ENCODE peak calls at places on chromosomes 4 and X, in nine cellular contexts. P is fibroblast of lung, M is RWPE2, S is tibial nerve, V is cardiac muscle cell, J is neuronal stem cell, E is upper lobe of right lung, A is HepG2, U is neural progenitor cell. D is an unnamed sample.

GRCh38 chr4:610411-611261 is 14.7 kb upstream of the PDE6B start:
- DNase-seq in S (no peak), P (peak; percentile 48), M (peak; percentile 76), E (no peak), U (no peak), V (peak; percentile 11), J (no peak), A (no peak), D (peak; percentile 53)

GRCh38 chr4:10212901-10213300 is 96.3 kb upstream of the WDR1 start:
- DNase-seq in S (no peak), E (no peak), A (no peak), J (no peak), P (no peak), V (no peak), M (no peak), U (no peak), D (no peak)

GRCh38 chrX:150205011-150205410 is 158.1 kb upstream of the MAMLD1 start:
- DNase-seq in M (no peak), P (no peak), V (peak; percentile 52), J (no peak), E (no peak), S (no peak), U (no peak), A (no peak), D (peak; percentile 58)

GRCh38 chr4:75527482-75527881 is 13.2 kb downstream of the THAP6 start:
- DNase-seq in M (no peak), E (no peak), V (no peak), A (no peak), U (no peak), P (no peak), S (no peak), J (no peak), D (no peak)

GRCh38 chr4:121764303-121764701 is 662 bp downstream of the SMIM43 start:
- DNase-seq in E (no peak), M (no peak), A (no peak), P (no peak), J (no peak), S (no peak), V (no peak), U (no peak), D (no peak)

GRCh38 chrX:13614154-13614553 is 38.8 kb upstream of the TCEANC start:
- DNase-seq in S (no peak), P (no peak), A (no peak), V (no peak), M (no peak), J (no peak), E (no peak), U (no peak), D (no peak)

GRCh38 chrX:73563740-73564073 is 710 bp downstream of the CHIC1 start:
- DNase-seq in M (no peak), S (no peak), A (no peak), P (peak; percentile 19), E (no peak), V (no peak), U (no peak), J (no peak), D (no peak)

GRCh38 chr4:14091966-14092365 is 464.4 kb upstream of the BOD1L1 start:
- DNase-seq in E (no peak), P (peak; percentile 9), J (no peak), A (no peak), V (no peak), U (no peak), M (no peak), S (no peak), D (no peak)

GRCh38 chr4:4200624-4201023 is 26.1 kb downstream of the OTOP1 start:
- DNase-seq in V (peak; percentile 3), J (no peak), A (no peak), M (no peak), U (no peak), P (no peak), S (no peak), E (no peak), D (no peak)

GRCh38 chr4:115844180-115844579 is 730.8 kb upstream of the NDST4 start:
- DNase-seq in A (peak; percentile 31), P (no peak), U (no peak), J (no peak), E (no peak), V (no peak), S (no peak), M (no peak), D (no peak)

GRCh38 chrX:132071260-132071659 is 48.2 kb downstream of the STK26 start:
- DNase-seq in M (no peak), S (no peak), J (no peak), A (peak; percentile 1), E (no peak), V (peak; percentile 26), U (no peak), P (peak; percentile 5), D (no peak)

GRCh38 chr4:53863163-53863562 is 201.2 kb downstream of the CHIC2 start:
- DNase-seq in U (no peak), P (peak; percentile 69), E (no peak), S (peak; percentile 16), A (no peak), J (no peak), V (peak; percentile 67), M (no peak), D (no peak)

DNA sequence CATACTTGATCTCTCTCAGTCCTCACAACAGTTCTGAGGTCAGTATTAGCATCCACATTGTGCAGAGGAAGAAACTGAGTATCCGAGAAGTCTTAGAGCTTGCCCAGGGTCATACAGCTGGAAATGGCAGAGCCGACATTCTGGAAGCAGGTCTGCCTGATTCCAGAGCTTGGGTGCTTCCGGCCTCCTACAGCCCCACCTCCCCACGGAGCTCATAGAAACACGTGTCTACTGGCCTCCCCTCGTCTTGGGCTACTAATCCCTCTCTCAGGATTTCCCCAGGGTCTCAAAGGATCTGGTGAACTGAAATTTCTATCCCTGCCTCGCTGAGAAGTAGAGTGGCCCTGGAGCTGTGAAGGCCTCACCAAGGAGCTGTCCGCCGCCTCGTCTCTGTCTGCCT is 12.0 kb upstream of the KDM5C start:
- DNase-seq in E (no peak), V (no peak), J (no peak), A (no peak), S (no peak), M (no peak), U (no peak), P (no peak), D (no peak)
- H3K36me3 ChIP-seq in E (peaks cover 5% of the 10 kb centered on the region), V (no peaks in the 10 kb centered on the region), J (no peaks in the 10 kb centered on the region), A (no peaks in the 10 kb centered on the region), S (peaks cover 51% of the 10 kb centered on the region), M (no peaks in the 10 kb centered on the region), U (no peaks in the 10 kb centered on the region), P (peaks cover 3% of the 10 kb centered on the region), D (peaks cover 11% of the 10 kb centered on the region)

DNA sequence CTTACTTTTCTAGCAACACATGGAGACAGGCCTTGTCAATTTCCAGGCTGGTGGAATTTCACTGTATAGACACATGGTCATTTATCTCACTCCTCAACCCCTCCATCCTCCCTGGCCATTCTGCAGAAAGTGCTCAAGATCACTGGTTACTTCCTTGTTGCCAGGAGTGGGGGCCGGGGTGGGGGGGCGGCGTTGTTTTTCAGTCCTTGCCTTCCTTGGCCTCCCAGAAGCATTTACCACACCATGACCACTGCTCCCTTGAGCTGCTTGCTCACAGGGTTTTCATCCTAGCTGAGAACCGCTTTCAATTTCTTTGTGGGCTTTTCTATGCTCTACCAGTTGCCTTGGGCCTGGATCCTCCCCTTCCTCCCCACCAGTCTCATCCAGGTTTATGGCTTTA is 14.1 kb upstream of the BCOR start:
- DNase-seq in J (no peak), M (no peak), V (no peak), A (no peak), P (no peak), U (no peak), S (no peak), E (no peak), D (no peak)
- H3K27me3 ChIP-seq in J (no peaks in the 10 kb centered on the region), M (no peaks in the 10 kb centered on the region), V (no peaks in the 10 kb centered on the region), A (no peaks in the 10 kb centered on the region), P (no peaks in the 10 kb centered on the region), U (peaks cover 31% of the 10 kb centered on the region), S (no peaks in the 10 kb centered on the region), E (no peaks in the 10 kb centered on the region), D (peaks cover 22% of the 10 kb centered on the region)

DNA sequence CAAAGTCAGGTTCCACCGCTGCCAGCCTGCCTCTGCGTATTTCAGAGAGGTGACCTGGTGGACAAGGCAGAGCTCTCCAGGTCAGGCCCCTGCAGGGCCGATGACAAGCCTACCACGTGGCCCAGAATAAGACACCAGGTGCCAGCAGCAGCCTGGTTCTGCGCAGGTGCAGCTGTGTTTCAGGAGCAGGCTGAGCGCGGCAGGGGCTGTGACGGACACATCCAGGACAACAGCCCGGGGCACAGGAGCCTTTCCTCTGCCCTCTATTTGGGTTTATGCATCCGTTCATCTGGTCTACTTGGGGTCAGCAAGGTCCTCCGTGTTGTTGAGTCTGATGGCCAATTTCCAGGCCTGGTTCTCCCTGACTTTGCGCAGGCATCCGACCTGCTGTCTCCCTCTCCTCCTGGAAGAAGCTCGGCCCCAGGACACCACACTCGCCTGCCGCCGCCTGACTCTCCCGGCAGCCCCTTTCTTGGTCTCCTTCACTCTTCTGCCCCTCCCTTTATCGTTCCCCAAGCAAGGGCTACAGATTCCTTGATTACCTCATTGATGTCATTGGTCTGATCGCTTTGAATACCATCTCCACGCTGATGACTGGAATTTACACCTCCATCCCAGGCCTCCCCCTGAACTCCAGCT is 30.8 kb upstream of the CDKN2AIP start:
- DNase-seq in U (no peak), E (peak; percentile 53), M (no peak), P (no peak), V (no peak), J (no peak), A (no peak), S (no peak), D (no peak)
- H3K36me3 ChIP-seq in U (no peaks in the 10 kb centered on the region), E (no peaks in the 10 kb centered on the region), M (no peaks in the 10 kb centered on the region), P (no peaks in the 10 kb centered on the region), V (no peaks in the 10 kb centered on the region), J (no peaks in the 10 kb centered on the region), A (no peaks in the 10 kb centered on the region), S (no peaks in the 10 kb centered on the region), D (no peaks in the 10 kb centered on the region)

GRCh38 chrX:112058255-112058654 is 24.3 kb downstream of the TRPC5 start:
- DNase-seq in P (peak; percentile 62), E (no peak), S (no peak), M (no peak), J (no peak), A (no peak), U (no peak), V (peak; percentile 3), D (no peak)

GRCh38 chrX:112058766-112059165 is 23.8 kb downstream of the TRPC5 start:
- DNase-seq in P (no peak), M (no peak), J (no peak), U (no peak), E (no peak), V (no peak), S (no peak), A (no peak), D (no peak)

GRCh38 chrX:112053169-112053568 is 29.4 kb downstream of the TRPC5 start:
- DNase-seq in J (no peak), S (no peak), M (no peak), V (no peak), P (no peak), A (no peak), E (no peak), U (no peak), D (no peak)

GRCh38 chrX:112051546-112051945 is 31.0 kb downstream of the TRPC5 start:
- DNase-seq in E (no peak), P (no peak), V (no peak), A (no peak), M (no peak), J (no peak), U (no peak), S (no peak), D (no peak)

DNA sequence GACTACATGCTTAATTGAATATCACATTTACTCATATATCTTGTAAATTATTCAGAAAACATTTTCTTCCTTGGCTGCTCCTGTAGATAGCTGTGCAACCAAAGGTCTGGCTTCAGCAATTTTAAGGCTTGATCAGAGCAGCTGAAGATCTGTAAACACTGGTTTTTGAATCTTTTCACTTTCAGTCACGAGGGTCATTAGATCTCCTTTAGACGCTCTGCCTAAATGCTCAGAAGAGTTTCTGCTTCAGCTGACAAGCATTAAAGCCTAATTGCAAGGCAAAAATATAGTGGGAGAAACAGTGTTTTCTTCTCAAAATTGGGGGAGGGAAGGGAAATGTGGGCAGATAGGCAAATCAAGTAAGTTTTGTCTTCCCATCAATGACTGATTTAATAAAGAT is 25.7 kb downstream of the TRPC5 start:
- DNase-seq in E (no peak), J (no peak), S (no peak), P (no peak), U (peak; percentile 5), M (no peak), A (no peak), V (no peak), D (no peak)
- H3K27me3 ChIP-seq in E (no peaks in the 10 kb centered on the region), J (peaks cover 9% of the 10 kb centered on the region), S (no peaks in the 10 kb centered on the region), P (no peaks in the 10 kb centered on the region), U (no peaks in the 10 kb centered on the region), M (no peaks in the 10 kb centered on the region), A (no peaks in the 10 kb centered on the region), V (no peaks in the 10 kb centered on the region), D (no peaks in the 10 kb centered on the region)

D was measured in H7.